ENCODE peak calls at places on chromosomes 1 and 21, in seven cellular contexts. M is H9, T is lower lobe of right lung, K is GM23248, H is astrocyte, F is neuronal stem cell, A is fibroblast of lung. J is an unnamed sample.

GRCh38 chr1:17679856-17680255 is 75.3 kb upstream of the ACTL8 start:
- DNase-seq in M (no peak), T (no peak), K (no peak), H (no peak), F (no peak), A (no peak), J (no peak)

GRCh38 chr1:204941415-204942338 is 71.0 kb downstream of the NFASC start:
- DNase-seq in M (peak; percentile 74), T (peak; percentile 65), K (peak; percentile 78), H (peak; percentile 26), F (peak; percentile 83), A (peak; percentile 47), J (no peak)

GRCh38 chr1:196063307-196063706 is 544.9 kb downstream of the KCNT2 start:
- DNase-seq in M (no peak), T (no peak), K (peak; percentile 57), H (peak; percentile 49), F (no peak), A (peak; percentile 72), J (no peak)

GRCh38 chr1:205140113-205140512 is 18.3 kb upstream of the RBBP5 start:
- DNase-seq in M (no peak), T (no peak), K (no peak), H (no peak), F (no peak), A (no peak), J (no peak)

GRCh38 chr21:43921602-43921978 is 56.6 kb downstream of the AGPAT3 start:
- DNase-seq in M (no peak), T (no peak), K (no peak), H (no peak), F (no peak), A (no peak), J (no peak)

GRCh38 chr1:12634696-12635202 is 9.1 kb upstream of the AADACL4 start:
- DNase-seq in M (peak; percentile 49), T (peak; percentile 33), K (no peak), H (no peak), F (no peak), A (no peak), J (no peak)

GRCh38 chr21:37063433-37063832 is 9.4 kb downstream of the PIGP start:
- DNase-seq in M (no peak), T (no peak), K (no peak), H (no peak), F (no peak), A (no peak), J (no peak)

GRCh38 chr1:77620273-77620672 is 62.2 kb downstream of the ZZZ3 start:
- DNase-seq in M (no peak), T (no peak), K (no peak), H (no peak), F (no peak), A (no peak), J (no peak)

GRCh38 chr1:110425611-110426152 is 18.2 kb upstream of the LAMTOR5 start:
- DNase-seq in M (no peak), T (no peak), K (peak; percentile 12), H (no peak), F (no peak), A (no peak), J (no peak)

GRCh38 chr1:218209351-218209861 is 75.7 kb upstream of the RRP15 start:
- DNase-seq in M (no peak), T (no peak), K (peak; percentile 84), H (peak; percentile 70), F (no peak), A (peak; percentile 87), J (no peak)

GRCh38 chr1:154772056-154772455 is 98.0 kb downstream of the KCNN3 start:
- DNase-seq in M (no peak), T (no peak), K (no peak), H (no peak), F (no peak), A (no peak), J (no peak)

GRCh38 chr21:21612446-21612845 is 614.2 kb downstream of the NCAM2 start:
- DNase-seq in M (peak; percentile 33), T (no peak), K (peak; percentile 86), H (peak; percentile 93), F (peak; percentile 57), A (peak; percentile 97), J (no peak)

GRCh38 chr1:93729502-93729901 is 47.9 kb upstream of the BCAR3 start:
- DNase-seq in M (no peak), T (no peak), K (no peak), H (no peak), F (no peak), A (no peak), J (no peak)

GRCh38 chr1:48073773-48074172 is 76.6 kb upstream of the TRABD2B start:
- DNase-seq in M (no peak), T (no peak), K (no peak), H (no peak), F (no peak), A (no peak), J (no peak)

GRCh38 chr21:34029724-34030528 is 43.5 kb upstream of the MRPS6 start:
- DNase-seq in M (peak; percentile 88), T (no peak), K (peak; percentile 91), H (peak; percentile 84), F (peak; percentile 58), A (peak; percentile 89), J (peak; percentile 24)

GRCh38 chr1:158117854-158118691 is 62.6 kb upstream of the CD1D start:
- DNase-seq in M (peak; percentile 92), T (no peak), K (peak; percentile 70), H (no peak), F (no peak), A (peak; percentile 58), J (peak; percentile 21)

GRCh38 chr1:1044455-1044854 is 24.5 kb downstream of the AGRN start:
- DNase-seq in M (no peak), T (no peak), K (no peak), H (no peak), F (no peak), A (no peak), J (no peak)

GRCh38 chr1:1041873-1042272 is 22.0 kb downstream of the AGRN start:
- DNase-seq in M (no peak), T (no peak), K (no peak), H (no peak), F (no peak), A (no peak), J (no peak)

GRCh38 chr1:1042831-1043230 is 22.9 kb downstream of the AGRN start:
- DNase-seq in M (no peak), T (no peak), K (no peak), H (no peak), F (no peak), A (no peak), J (no peak)

GRCh38 chr1:1043921-1044320 is 24.0 kb downstream of the AGRN start:
- DNase-seq in M (no peak), T (no peak), K (no peak), H (no peak), F (no peak), A (no peak), J (no peak)

DNA sequence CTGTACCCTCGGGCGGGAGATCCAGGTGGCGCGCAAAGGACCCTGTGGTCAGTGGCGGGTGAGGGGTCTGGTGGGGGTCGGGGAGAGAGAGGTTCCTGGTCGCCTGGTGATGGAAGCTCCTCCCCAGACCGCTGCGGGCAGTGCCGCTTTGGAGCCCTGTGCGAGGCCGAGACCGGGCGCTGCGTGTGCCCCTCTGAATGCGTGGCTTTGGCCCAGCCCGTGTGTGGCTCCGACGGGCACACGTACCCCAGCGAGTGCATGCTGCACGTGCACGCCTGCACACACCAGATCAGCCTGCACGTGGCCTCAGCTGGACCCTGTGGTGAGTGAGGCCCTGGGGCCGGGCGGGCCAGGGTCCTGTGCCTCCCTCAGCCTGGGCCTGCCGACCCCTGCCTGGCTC is 23.5 kb downstream of the AGRN start:
- DNase-seq in M (no peak), T (no peak), K (no peak), H (no peak), F (no peak), A (no peak), J (no peak)
- H3K9me3 ChIP-seq in M (no peaks in the 10 kb centered on the region), T (no peaks in the 10 kb centered on the region), K (no peaks in the 10 kb centered on the region), H (no peaks in the 10 kb centered on the region), F (no peaks in the 10 kb centered on the region), A (no peaks in the 10 kb centered on the region), J (no peaks in the 10 kb centered on the region)

GRCh38 chr21:27265492-27265891 is 298.6 kb upstream of the ADAMTS5 start:
- DNase-seq in M (no peak), T (no peak), K (no peak), H (no peak), F (no peak), A (no peak), J (no peak)
- H3K9me3 ChIP-seq in M (no peaks in the 10 kb centered on the region), T (no peaks in the 10 kb centered on the region), K (no peaks in the 10 kb centered on the region), H (no peaks in the 10 kb centered on the region), F (no peaks in the 10 kb centered on the region), A (no peaks in the 10 kb centered on the region), J (no peaks in the 10 kb centered on the region)

DNA sequence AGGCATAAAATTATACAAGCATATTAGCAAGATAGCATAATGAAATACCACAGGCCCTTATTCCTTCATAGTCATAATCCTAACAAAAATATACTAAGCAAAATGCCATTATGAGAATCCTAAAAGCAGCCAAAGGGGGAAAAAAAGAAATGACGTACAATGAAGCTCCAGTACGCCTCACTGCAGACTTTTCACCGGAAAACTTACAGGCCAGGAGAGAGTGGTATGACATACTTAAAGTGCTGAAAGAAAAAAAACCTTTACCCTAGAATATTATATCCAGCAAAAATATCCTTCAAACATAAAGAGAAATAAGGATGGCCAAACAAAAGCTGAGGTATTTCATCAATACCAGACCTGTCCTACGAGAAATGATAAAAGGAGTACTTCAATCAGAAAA is 19.5 kb downstream of the ZNF695 start:
- DNase-seq in M (no peak), T (no peak), K (no peak), H (no peak), F (no peak), A (no peak), J (no peak)
- H3K9me3 ChIP-seq in M (peaks cover 83% of the 10 kb centered on the region), T (peaks cover 94% of the 10 kb centered on the region), K (peaks cover 15% of the 10 kb centered on the region), H (peaks cover 40% of the 10 kb centered on the region), F (peaks cover 98% of the 10 kb centered on the region), A (no peaks in the 10 kb centered on the region), J (peaks cover 8% of the 10 kb centered on the region)

DNA sequence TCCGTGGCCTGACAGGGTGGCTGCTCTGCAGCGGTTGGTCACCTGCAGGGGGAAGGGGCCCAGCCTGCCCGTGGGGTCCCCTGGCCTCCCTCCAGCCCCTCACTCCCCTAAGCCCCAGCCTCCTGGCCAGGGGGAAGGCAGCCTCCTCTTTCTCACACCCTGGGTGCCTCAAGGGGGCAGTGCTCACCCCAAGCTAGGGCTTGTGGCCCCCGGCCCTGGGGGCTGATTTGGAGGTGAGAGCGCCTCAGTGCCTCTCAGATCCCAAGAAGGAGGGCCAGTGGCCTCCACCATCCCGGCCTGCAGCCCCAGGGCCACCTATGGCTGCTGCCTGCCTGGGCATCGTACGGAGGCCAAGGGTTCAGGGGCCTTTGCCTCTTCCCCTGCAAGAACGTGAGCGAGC is 66.4 kb upstream of the TTC34 start:
- DNase-seq in M (no peak), T (no peak), K (no peak), H (no peak), F (no peak), A (no peak), J (no peak)
- H3K9me3 ChIP-seq in M (peaks cover 59% of the 10 kb centered on the region), T (peaks cover 18% of the 10 kb centered on the region), K (no peaks in the 10 kb centered on the region), H (peaks cover 11% of the 10 kb centered on the region), F (peaks cover 9% of the 10 kb centered on the region), A (no peaks in the 10 kb centered on the region), J (peaks cover 2% of the 10 kb centered on the region)

GRCh38 chr1:49906365-49906764 is 117.4 kb downstream of the AGBL4 start:
- DNase-seq in M (no peak), T (no peak), K (no peak), H (no peak), F (no peak), A (no peak), J (no peak)
- H3K9me3 ChIP-seq in M (peaks cover 66% of the 10 kb centered on the region), T (no peaks in the 10 kb centered on the region), K (no peaks in the 10 kb centered on the region), H (no peaks in the 10 kb centered on the region), F (no peaks in the 10 kb centered on the region), A (no peaks in the 10 kb centered on the region), J (no peaks in the 10 kb centered on the region)